ENCODE peak calls at places on chromosome 18, in eight cellular contexts. W is progenitor cell of endocrine pancreas, I is omental fat pad, E is adrenal gland, M is kidney, K is cardiac muscle cell, A is neural progenitor cell, L is neural crest cell. O is an unnamed sample.

GRCh38 chr18:49114556-49114955 is 163.8 kb upstream of the SMAD7 start:
- DNase-seq in A (no peak), L (no peak), W (no peak), M (no peak), I (no peak), K (no peak), E (no peak), O (no peak)

GRCh38 chr18:61082976-61083630 is 250.1 kb upstream of the CDH20 start:
- DNase-seq in K (no peak), A (no peak), E (no peak), L (no peak), W (no peak), M (no peak), I (no peak), O (no peak)

GRCh38 chr18:78685980-78686530 is 293.6 kb upstream of the SALL3 start:
- DNase-seq in E (no peak), W (no peak), M (no peak), A (no peak), K (no peak), I (no peak), L (no peak), O (no peak)

GRCh38 chr18:26159353-26159752 is 25.7 kb downstream of the PSMA8 start:
- DNase-seq in A (no peak), E (no peak), K (no peak), W (no peak), I (no peak), M (no peak), L (no peak), O (no peak)

GRCh38 chr18:2547477-2548087 is 23.7 kb downstream of the METTL4 start:
- DNase-seq in I (no peak), E (no peak), L (no peak), W (no peak), M (no peak), A (peak; percentile 65), K (peak; percentile 63), O (no peak)

GRCh38 chr18:50559750-50560680 is at the start of gene MAPK4:
- DNase-seq in K (peak; percentile 76), I (no peak), A (peak; percentile 79), W (peak; percentile 50), L (peak; percentile 45), E (peak; percentile 49), M (peak; percentile 84), O (peak; percentile 71)

GRCh38 chr18:23779696-23780303 is 90.5 kb downstream of the LAMA3 start:
- DNase-seq in M (no peak), K (peak; percentile 30), I (no peak), A (no peak), W (no peak), L (no peak), E (no peak), O (no peak)

GRCh38 chr18:50313031-50313607 is 25.6 kb upstream of the CXXC1 start:
- DNase-seq in I (no peak), M (no peak), K (no peak), L (no peak), A (no peak), E (no peak), W (no peak), O (no peak)

GRCh38 chr18:49697757-49698595 is 115.4 kb downstream of the ACAA2 start:
- DNase-seq in W (no peak), A (peak; percentile 30), L (no peak), M (no peak), I (no peak), K (peak; percentile 40), E (no peak), O (no peak)

GRCh38 chr18:24499814-24500601 is 39.6 kb downstream of the HRH4 start:
- DNase-seq in K (no peak), E (no peak), A (no peak), W (no peak), M (no peak), I (no peak), L (no peak), O (no peak)

GRCh38 chr18:9705183-9705864 is 2.8 kb upstream of the RAB31 start:
- DNase-seq in E (no peak), W (no peak), L (no peak), A (no peak), K (no peak), M (no peak), I (no peak), O (peak; percentile 10)

GRCh38 chr18:61400714-61401113 is 67.5 kb downstream of the CDH20 start:
- DNase-seq in M (no peak), I (no peak), L (no peak), A (no peak), W (no peak), E (no peak), K (no peak), O (no peak)

GRCh38 chr18:76167440-76167839 is 327.6 kb downstream of the ZNF516 start:
- DNase-seq in E (no peak), I (no peak), K (no peak), M (no peak), W (no peak), A (no peak), L (no peak), O (no peak)

GRCh38 chr18:59454909-59455727 is 96.1 kb upstream of the LMAN1 start:
- DNase-seq in W (no peak), A (peak; percentile 35), E (no peak), K (peak; percentile 73), I (no peak), M (no peak), L (no peak), O (no peak)

GRCh38 chr18:13272411-13272810 is 53.9 kb downstream of the LDLRAD4 start:
- DNase-seq in I (no peak), E (peak; percentile 21), M (peak; percentile 65), K (no peak), W (no peak), L (no peak), A (no peak), O (no peak)

GRCh38 chr18:62523255-62523588 is 397 bp downstream of the ZCCHC2 start:
- DNase-seq in I (no peak), A (no peak), M (no peak), E (no peak), K (no peak), L (no peak), W (peak; percentile 10), O (no peak)

GRCh38 chr18:70555046-70555445 is 266.2 kb downstream of the SOCS6 start:
- DNase-seq in M (no peak), I (no peak), A (no peak), W (no peak), L (no peak), K (no peak), E (no peak), O (no peak)

GRCh38 chr18:75582406-75582821 is 154.9 kb upstream of the SMIM21 start:
- DNase-seq in A (no peak), I (no peak), K (no peak), M (no peak), L (no peak), E (no peak), W (no peak), O (no peak)

GRCh38 chr18:40440088-40440487 is 1514.9 kb upstream of the PIK3C3 start:
- DNase-seq in L (no peak), E (no peak), A (no peak), K (no peak), I (no peak), M (no peak), W (no peak), O (no peak)

DNA sequence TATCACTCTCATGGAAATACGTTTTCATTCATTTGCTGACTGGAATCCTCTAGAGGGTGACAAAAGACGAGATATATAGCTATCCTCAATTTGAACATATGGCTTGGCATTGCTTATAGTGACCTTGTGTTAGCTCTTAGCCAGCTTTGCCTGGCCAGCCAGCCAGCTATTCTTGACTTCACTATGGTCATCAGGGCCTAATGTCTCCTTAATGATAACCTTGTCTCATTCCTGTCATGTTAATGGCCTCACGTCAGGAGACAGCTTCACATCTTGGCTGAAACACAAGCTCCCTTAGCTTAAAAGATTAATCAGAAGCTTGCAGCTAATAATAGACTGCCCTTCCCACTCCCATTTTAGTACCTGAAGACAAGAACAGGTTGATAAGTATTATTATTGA is 1517.5 kb upstream of the PIK3C3 start:
- DNase-seq in K (peak; percentile 89), I (no peak), W (no peak), L (no peak), A (no peak), E (no peak), M (no peak), O (no peak)
- TF ChIP-seq CTCF in K (no peak), I (no peak), W (no peak), L (no peak), A (peak; percentile 11), E (no peak), M (no peak), O (no peak)

GRCh38 chr18:36411745-36412168 is 114.2 kb downstream of the FHOD3 start:
- DNase-seq in I (no peak), M (no peak), L (no peak), K (peak; percentile 68), W (no peak), A (peak; percentile 66), E (no peak), O (no peak)
- TF ChIP-seq CTCF in I (no peak), M (peak; percentile 36), L (peak; percentile 58), K (peak; percentile 62), W (peak; percentile 45), A (peak; percentile 57), E (peak; percentile 28), O (no peak)

GRCh38 chr18:4593895-4594294 is 138.8 kb upstream of the DLGAP1 start:
- DNase-seq in E (no peak), A (no peak), M (no peak), W (no peak), I (no peak), K (no peak), L (no peak), O (no peak)

GRCh38 chr18:4603955-4604354 is 148.8 kb upstream of the DLGAP1 start:
- DNase-seq in A (peak; percentile 27), I (no peak), L (no peak), E (no peak), K (peak; percentile 4), W (no peak), M (no peak), O (no peak)

GRCh38 chr18:4605222-4605621 is 150.1 kb upstream of the DLGAP1 start:
- DNase-seq in W (no peak), E (no peak), A (no peak), L (no peak), M (no peak), K (no peak), I (no peak), O (no peak)

DNA sequence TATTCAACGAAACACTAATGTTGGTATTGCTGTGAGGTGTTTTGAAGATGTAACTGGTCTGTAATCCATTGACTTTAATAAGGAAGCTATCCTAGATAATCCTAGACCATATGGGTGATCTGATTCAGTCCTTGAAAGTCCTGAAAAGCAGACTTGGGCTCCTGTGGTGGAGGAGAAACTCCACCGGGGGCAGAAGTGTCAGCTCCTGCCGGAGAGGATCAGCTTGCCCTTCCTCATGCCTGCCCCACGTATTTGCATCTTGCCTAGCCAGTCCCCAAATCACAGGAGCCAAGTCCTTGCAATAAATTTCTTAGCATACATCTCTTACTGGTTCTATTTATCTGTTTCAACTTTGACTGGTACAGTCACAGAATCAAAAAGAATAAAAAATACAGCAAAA is 144.2 kb upstream of the DLGAP1 start:
- DNase-seq in A (peak; percentile 34), E (no peak), W (no peak), I (no peak), L (no peak), M (no peak), K (no peak), O (no peak)
- TF ChIP-seq CTCF in A (peak; percentile 27), E (no peak), W (no peak), I (no peak), L (no peak), M (no peak), K (no peak), O (no peak)

GRCh38 chr18:53864758-53865157 is 359.7 kb downstream of the MBD2 start:
- DNase-seq in I (no peak), M (no peak), E (no peak), L (no peak), K (peak; percentile 7), A (no peak), W (no peak), O (no peak)
- TF ChIP-seq CTCF in I (no peak), M (no peak), E (no peak), L (no peak), K (no peak), A (peak; percentile 23), W (no peak), O (no peak)